ENCODE peak calls at places on chromosomes 1 and 21, in eight cellular contexts. G, B, H, C, P, V, X and K are unnamed samples.

GRCh38 chr1:228487336-228488106 is at the start of gene RNF187:
- DNase-seq in P (no peak), B (peak), H (peak), X (peak), V (peak), G (peak), C (no peak), K (peak)

GRCh38 chr1:154989195-154989860 is 4.1 kb upstream of the LENEP start:
- DNase-seq in C (no peak), G (no peak), V (no peak), H (no peak), P (no peak), X (no peak), B (no peak), K (no peak)

GRCh38 chr1:217181205-217181746 is 449.6 kb downstream of the GPATCH2 start:
- DNase-seq in H (no peak), G (no peak), P (no peak), B (no peak), X (no peak), V (no peak), C (no peak), K (no peak)

GRCh38 chr1:46137901-46138300 is 5.5 kb upstream of the PIK3R3 start:
- DNase-seq in P (no peak), H (peak), C (no peak), V (no peak), G (no peak), B (peak), X (no peak), K (peak)

GRCh38 chr1:37476087-37476452 is 1.7 kb downstream of the ZC3H12A start:
- DNase-seq in H (no peak), B (no peak), C (no peak), V (no peak), X (no peak), P (no peak), G (no peak), K (no peak)

GRCh38 chr21:25790122-25790951 is 55.6 kb downstream of the GABPA start:
- DNase-seq in C (peak), X (peak), G (no peak), V (no peak), H (peak), P (peak), B (peak), K (peak)

GRCh38 chr1:235050911-235051360 is 77.7 kb downstream of the TOMM20 start:
- DNase-seq in G (no peak), V (no peak), X (no peak), B (peak), C (no peak), H (peak), P (no peak), K (no peak)

GRCh38 chr1:200558866-200559459 is 61.6 kb downstream of the KIF14 start:
- DNase-seq in V (no peak), G (no peak), B (peak), H (peak), P (no peak), X (peak), C (peak), K (peak)